ENCODE peak calls at places on chromosome 1, in six cellular contexts. Q is upper lobe of right lung; X is heart left ventricle; J is transverse colon; N is omental fat pad; V is CD4-positive, alpha-beta T cell. B is an unnamed sample.
A peak's percentile ranks its signal among the peaks of the same experiment; 100 is the strongest.

GRCh38 chr1:170732262-170732595 is 68.3 kb downstream of the PRRX1 start:
- DNase-seq in X (peak; percentile 27), Q (no peak), J (no peak), N (no peak), V (no peak), B (no peak)

GRCh38 chr1:5933676-5934057 is 58.6 kb downstream of the NPHP4 start:
- DNase-seq in V (no peak), J (no peak), X (no peak), Q (no peak), N (no peak), B (no peak)

GRCh38 chr1:112614460-112615065 is 4.4 kb downstream of the ST7L start:
- DNase-seq in N (no peak), Q (no peak), X (no peak), J (no peak), V (no peak), B (no peak)

GRCh38 chr1:93904228-93904627 is 5.0 kb downstream of the GCLM start:
- DNase-seq in X (no peak), Q (no peak), J (no peak), N (no peak), V (no peak), B (no peak)

GRCh38 chr1:194181845-194182244 is 995.4 kb upstream of the B3GALT2 start:
- DNase-seq in Q (no peak), N (no peak), V (no peak), J (no peak), X (no peak), B (no peak)

GRCh38 chr1:156602557-156602993 is 1.3 kb upstream of the GPATCH4 start:
- DNase-seq in V (no peak), Q (peak; percentile 5), X (no peak), J (no peak), N (no peak), B (no peak)

GRCh38 chr1:2187619-2188018 is 7.0 kb downstream of the FAAP20 start:
- DNase-seq in J (peak; percentile 49), Q (no peak), V (no peak), X (no peak), N (no peak), B (no peak)

GRCh38 chr1:208536176-208536575 is 292.0 kb upstream of the PLXNA2 start:
- DNase-seq in N (no peak), J (no peak), X (no peak), Q (no peak), V (no peak), B (no peak)

GRCh38 chr1:21950734-21951575 is 13.8 kb upstream of the HSPG2 start:
- DNase-seq in V (no peak), J (no peak), X (no peak), Q (no peak), N (no peak), B (no peak)

GRCh38 chr1:234579967-234580366 is 30.0 kb downstream of the IRF2BP2 start:
- DNase-seq in X (no peak), Q (no peak), V (no peak), N (no peak), J (no peak), B (no peak)

GRCh38 chr1:62334434-62334833 is 15.2 kb upstream of the KANK4 start:
- DNase-seq in N (no peak), J (no peak), V (no peak), X (no peak), Q (no peak), B (no peak)
- TF ChIP-seq CTCF in N (no peak), J (no peak), V (no peak), X (no peak), Q (no peak), B (peak; percentile 45)

DNA sequence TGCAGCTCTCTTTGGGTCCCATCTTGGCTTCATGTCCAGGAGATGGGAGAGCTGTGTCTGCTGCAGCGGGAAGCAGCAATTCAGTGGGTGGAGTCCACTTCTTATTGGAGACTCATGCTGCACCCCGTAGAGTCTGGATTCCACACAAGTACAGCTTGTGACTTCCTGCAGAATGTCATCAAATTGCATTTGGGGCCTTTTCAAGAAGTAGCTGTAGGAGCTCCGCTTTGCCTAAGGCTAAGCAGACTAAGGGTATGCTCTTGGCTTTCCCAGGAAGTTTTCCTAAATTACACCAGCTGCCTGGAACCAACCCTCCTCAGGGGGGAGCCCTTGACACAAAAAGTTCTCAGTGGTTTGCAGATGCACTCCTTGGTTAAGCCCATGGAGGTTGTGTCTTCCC is 5.7 kb upstream of the MOB3C start:
- DNase-seq in N (no peak), V (no peak), X (no peak), J (peak; percentile 60), Q (no peak), B (peak; percentile 49)
- TF ChIP-seq CTCF in N (no peak), V (no peak), X (peak; percentile 36), J (peak; percentile 69), Q (peak; percentile 49), B (peak; percentile 42)

GRCh38 chr1:153032677-153033308 is 1.8 kb downstream of the SPRR1B start:
- DNase-seq in V (no peak), J (no peak), N (no peak), X (no peak), Q (no peak), B (peak; percentile 18)
- TF ChIP-seq CTCF in V (no peak), J (no peak), N (no peak), X (no peak), Q (no peak), B (no peak)

GRCh38 chr1:162010175-162010506 is 13.5 kb downstream of the OLFML2B start:
- DNase-seq in J (no peak), Q (no peak), V (no peak), N (no peak), X (no peak), B (no peak)

GRCh38 chr1:162006081-162006480 is 17.6 kb downstream of the OLFML2B start:
- DNase-seq in Q (no peak), V (no peak), J (no peak), N (no peak), X (no peak), B (no peak)

GRCh38 chr1:162008799-162009198 is 14.9 kb downstream of the OLFML2B start:
- DNase-seq in N (no peak), Q (no peak), X (no peak), V (no peak), J (no peak), B (no peak)

GRCh38 chr1:162009501-162010174 is 14.0 kb downstream of the OLFML2B start:
- DNase-seq in J (no peak), N (no peak), V (no peak), X (peak; percentile 38), Q (no peak), B (no peak)

DNA sequence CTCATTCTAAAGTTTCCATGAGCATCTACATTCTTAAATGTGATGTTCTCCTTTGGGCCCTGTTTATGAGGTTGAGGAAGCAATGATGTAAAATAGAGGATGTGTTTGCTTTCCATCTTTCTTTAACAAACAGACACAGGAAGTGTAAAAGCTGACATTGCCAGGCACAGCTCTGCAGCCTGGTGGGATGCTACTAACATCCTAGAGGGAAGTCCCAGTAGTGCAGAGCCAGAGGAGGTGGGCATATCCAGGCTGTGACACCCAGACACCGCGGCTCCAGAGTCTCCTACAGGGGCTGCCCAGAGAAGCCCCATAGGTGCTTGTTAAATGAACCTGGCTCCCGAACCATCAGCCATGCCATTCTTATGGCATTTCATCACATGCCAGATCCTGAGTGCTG is 16.2 kb downstream of the OLFML2B start:
- DNase-seq in X (no peak), N (no peak), Q (no peak), J (no peak), V (no peak), B (peak; percentile 9)
- TF ChIP-seq CTCF in X (no peak), N (no peak), Q (no peak), J (no peak), V (no peak), B (no peak)